ENCODE peak calls at places on chromosomes 16 and 17, in four cellular contexts. X is heart left ventricle, J is psoas muscle, H is tibial artery. F is an unnamed sample.

GRCh38 chr16:74226361-74226979 is 70.1 kb upstream of the PSMD7 start:
- DNase-seq in X (no peak), J (no peak), H (no peak), F (no peak)

GRCh38 chr16:2799852-2800226 is 1.6 kb downstream of the PRSS41 start:
- DNase-seq in X (no peak), J (no peak), H (no peak), F (no peak)

GRCh38 chr17:30336369-30337171 is 2.7 kb upstream of the TMIGD1 start:
- DNase-seq in X (no peak), J (no peak), H (no peak), F (no peak)

GRCh38 chr16:17083628-17084027 is 387.1 kb downstream of the XYLT1 start:
- DNase-seq in X (no peak), J (no peak), H (no peak), F (no peak)

GRCh38 chr16:11361751-11362742 is 16.8 kb downstream of the RMI2 start:
- DNase-seq in X (no peak), J (no peak), H (no peak), F (no peak)

GRCh38 chr17:42362245-42362961 is 25.8 kb downstream of the STAT3 start:
- DNase-seq in X (no peak), J (no peak), H (no peak), F (peak; percentile 28)

GRCh38 chr17:48011405-48012150 is 26.0 kb downstream of the COPZ2 start:
- DNase-seq in X (no peak), J (no peak), H (no peak), F (no peak)

GRCh38 chr17:30210901-30211300 is 24.6 kb downstream of the SLC6A4 start:
- DNase-seq in X (no peak), J (no peak), H (no peak), F (no peak)

GRCh38 chr16:29024280-29024679 is 39.4 kb downstream of the LAT start:
- DNase-seq in X (no peak), J (no peak), H (no peak), F (no peak)

GRCh38 chr17:14871921-14872320 is 393.2 kb downstream of the PMP22 start:
- DNase-seq in X (no peak), J (no peak), H (no peak), F (no peak)

GRCh38 chr17:43834106-43834505 is 1.2 kb upstream of the MPP3 start:
- DNase-seq in X (no peak), J (no peak), H (no peak), F (no peak)

GRCh38 chr16:50533317-50533716 is 14.9 kb upstream of the NKD1 start:
- DNase-seq in X (peak; percentile 4), J (no peak), H (no peak), F (no peak)

GRCh38 chr17:1416414-1416813 is 16.4 kb upstream of the YWHAE start:
- DNase-seq in X (no peak), J (no peak), H (no peak), F (no peak)

GRCh38 chr16:50151744-50152143 is 1.4 kb upstream of the TENT4B start:
- DNase-seq in X (no peak), J (no peak), H (no peak), F (no peak)

GRCh38 chr17:45261577-45262515 is at the start of gene SPATA32:
- DNase-seq in X (peak; percentile 70), J (peak; percentile 63), H (peak; percentile 74), F (peak; percentile 26)

GRCh38 chr17:64706224-64707076 is 44.3 kb upstream of the SMURF2 start:
- DNase-seq in X (no peak), J (no peak), H (no peak), F (no peak)

GRCh38 chr16:17578921-17579876 is 108.4 kb upstream of the XYLT1 start:
- DNase-seq in X (peak; percentile 47), J (peak; percentile 21), H (peak; percentile 66), F (peak; percentile 24)

GRCh38 chr16:87346517-87347060 is 29.4 kb upstream of the C16orf95 start:
- DNase-seq in X (no peak), J (no peak), H (no peak), F (no peak)

GRCh38 chr16:75296606-75297005 is 45.2 kb upstream of the BCAR1 start:
- DNase-seq in X (peak; percentile 80), J (no peak), H (no peak), F (peak; percentile 32)

GRCh38 chr16:85172465-85173071 is 60.3 kb upstream of the CIBAR2 start:
- DNase-seq in X (peak; percentile 59), J (no peak), H (no peak), F (no peak)

GRCh38 chr16:8417145-8417544 is 173.2 kb downstream of the TMEM114 start:
- DNase-seq in X (no peak), J (no peak), H (no peak), F (no peak)

GRCh38 chr16:50309527-50310307 is 43.4 kb downstream of the ADCY7 start:
- DNase-seq in X (no peak), J (no peak), H (peak; percentile 62), F (no peak)

GRCh38 chr17:79923974-79924638 is 84.9 kb upstream of the CBX4 start:
- DNase-seq in X (no peak), J (no peak), H (no peak), F (no peak)

GRCh38 chr16:66690106-66690847 is 6.3 kb downstream of the CMTM4 start:
- DNase-seq in X (no peak), J (no peak), H (no peak), F (no peak)

GRCh38 chr16:71911121-71911520 is 15.8 kb downstream of the IST1 start:
- DNase-seq in X (no peak), J (no peak), H (no peak), F (no peak)

GRCh38 chr16:71474864-71475263 is 12.8 kb upstream of the ZNF23 start:
- DNase-seq in X (no peak), J (no peak), H (no peak), F (no peak)

GRCh38 chr16:63856537-63856936 is 1265.3 kb downstream of the CDH11 start:
- DNase-seq in X (no peak), J (no peak), H (no peak), F (no peak)

GRCh38 chr17:80885922-80886582 is 105.6 kb upstream of the CHMP6 start:
- DNase-seq in X (no peak), J (no peak), H (no peak), F (peak; percentile 9)

GRCh38 chr17:2214047-2214717 is 89.4 kb downstream of the SMG6 start:
- DNase-seq in X (peak; percentile 41), J (peak; percentile 65), H (peak; percentile 80), F (peak; percentile 79)

GRCh38 chr16:86566966-86567700 is 504 bp downstream of the FOXC2 start:
- DNase-seq in X (peak; percentile 53), J (no peak), H (peak; percentile 83), F (no peak)

GRCh38 chr16:27597361-27597760 is 47.4 kb downstream of the KATNIP start:
- DNase-seq in X (no peak), J (no peak), H (no peak), F (no peak)

GRCh38 chr16:90023078-90023447 is 3.8 kb upstream of the DBNDD1 start:
- DNase-seq in X (no peak), J (no peak), H (no peak), F (no peak)

GRCh38 chr17:10169274-10169673 is 29.1 kb downstream of the GAS7 start:
- DNase-seq in X (no peak), J (no peak), H (no peak), F (no peak)

GRCh38 chr16:23554536-23554935 is 2.6 kb downstream of the EARS2 start:
- DNase-seq in X (no peak), J (no peak), H (no peak), F (no peak)

GRCh38 chr16:75260856-75261589 is 9.6 kb upstream of the BCAR1 start:
- DNase-seq in X (no peak), J (no peak), H (no peak), F (no peak)

GRCh38 chr17:77204531-77204930 is 63.8 kb downstream of the SEC14L1 start:
- DNase-seq in X (no peak), J (no peak), H (no peak), F (no peak)
- H3K36me3 ChIP-seq in X (peaks cover 82% of the 10 kb centered on the region), J (peaks cover 7% of the 10 kb centered on the region), H (peaks cover 91% of the 10 kb centered on the region), F (peaks cover 2% of the 10 kb centered on the region)

DNA sequence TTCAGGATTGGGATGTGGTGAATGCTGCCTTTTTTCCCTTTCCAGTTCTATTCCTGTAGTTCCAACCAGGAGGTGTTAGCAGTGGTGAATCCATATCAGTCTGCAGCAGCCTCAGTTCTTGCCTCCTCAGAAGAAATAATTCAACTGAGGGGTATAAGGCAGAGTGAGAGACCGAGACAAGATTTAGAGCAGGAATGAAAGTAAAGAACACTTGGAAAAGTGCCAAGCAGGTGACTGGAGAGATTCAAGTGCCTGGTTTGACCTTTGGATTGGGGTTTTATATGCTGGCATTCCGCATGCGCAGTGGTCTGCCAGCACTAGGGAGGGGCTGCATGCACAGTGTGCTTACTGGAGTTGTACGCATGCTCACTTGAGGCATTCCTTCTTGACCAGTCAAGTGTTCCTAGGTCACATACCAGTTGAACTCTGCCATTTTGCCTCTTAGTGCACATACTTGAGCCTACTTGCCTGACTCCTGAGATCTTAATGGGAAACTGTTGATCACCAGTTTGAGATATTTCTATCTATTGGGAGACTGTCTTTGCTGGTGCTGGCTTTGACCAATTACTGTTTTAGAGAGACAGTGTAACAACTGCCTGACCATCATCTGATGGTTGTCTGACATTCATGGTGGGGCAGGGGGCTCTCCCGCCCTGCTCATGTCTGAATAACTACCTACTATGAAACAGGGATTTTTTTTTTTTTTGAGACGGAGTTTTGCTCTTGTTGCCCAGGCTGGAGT is 680 bp upstream of the CCL15 start:
- DNase-seq in X (no peak), J (no peak), H (no peak), F (no peak)
- H3K4me3 ChIP-seq in X (no peak overlapping the region), J (no peak overlapping the region), H (no peak overlapping the region), F (no peak overlapping the region)

GRCh38 chr17:15952048-15952532 is 7.2 kb downstream of the ADORA2B start:
- DNase-seq in X (no peak), J (no peak), H (no peak), F (no peak)

GRCh38 chr17:15951368-15952047 is 6.6 kb downstream of the ADORA2B start:
- DNase-seq in X (no peak), J (no peak), H (no peak), F (no peak)

GRCh38 chr17:15954222-15954621 is 9.3 kb downstream of the ADORA2B start:
- DNase-seq in X (no peak), J (no peak), H (no peak), F (no peak)

GRCh38 chr17:15955793-15956541 is 11.0 kb downstream of the ADORA2B start:
- DNase-seq in X (no peak), J (no peak), H (no peak), F (no peak)

GRCh38 chr17:15952916-15953865 is 8.3 kb downstream of the ADORA2B start:
- DNase-seq in X (no peak), J (no peak), H (no peak), F (no peak)
- H3K27ac ChIP-seq in X (no peak overlapping the region), J (no peak overlapping the region), H (no peak overlapping the region), F (no peak overlapping the region)

GRCh38 chr17:76713765-76714164 is 3.0 kb upstream of the MXRA7 start:
- DNase-seq in X (no peak), J (no peak), H (peak; percentile 39), F (no peak)
- H3K36me3 ChIP-seq in X (peaks cover 24% of the 10 kb centered on the region), J (peaks cover 2% of the 10 kb centered on the region), H (peaks cover 55% of the 10 kb centered on the region), F (peaks cover 47% of the 10 kb centered on the region)

F was measured in gastrocnemius medialis.